ENCODE peak calls at places on chromosomes 16 and 17, in eight cellular contexts. N, Z, S, M, K, E, L and G are unnamed samples.

GRCh38 chr17:10614536-10615155 is 42.5 kb downstream of the MYH3 start:
- DNase-seq in M (no peak), K (no peak), S (peak; percentile 81), E (peak; percentile 33), N (peak; percentile 79), Z (peak; percentile 64), L (no peak), G (peak; percentile 27)

GRCh38 chr16:17828012-17828411 is 357.3 kb upstream of the XYLT1 start:
- DNase-seq in K (no peak), Z (no peak), L (no peak), E (no peak), S (no peak), M (no peak), N (no peak), G (no peak)

GRCh38 chr17:58156839-58157803 is 8.9 kb downstream of the OR4D1 start:
- DNase-seq in E (no peak), L (no peak), M (no peak), Z (peak; percentile 48), N (peak; percentile 75), K (peak; percentile 42), S (peak; percentile 77), G (no peak)

GRCh38 chr17:58097384-58098088 is 14.3 kb downstream of the DYNLL2 start:
- DNase-seq in N (no peak), M (no peak), Z (no peak), S (no peak), E (no peak), K (no peak), L (no peak), G (no peak)

GRCh38 chr17:74080936-74081335 is 122.5 kb upstream of the RPL38 start:
- DNase-seq in L (no peak), K (no peak), N (no peak), M (no peak), E (no peak), Z (no peak), S (no peak), G (no peak)

GRCh38 chr16:87276091-87276561 is 41.1 kb downstream of the C16orf95 start:
- DNase-seq in E (no peak), N (no peak), K (no peak), M (no peak), L (no peak), Z (no peak), S (no peak), G (no peak)

GRCh38 chr16:9053006-9053601 is 38.3 kb upstream of the HAPSTR1 start:
- DNase-seq in E (no peak), L (peak; percentile 20), K (no peak), Z (peak; percentile 82), N (peak; percentile 99), M (no peak), S (peak; percentile 95), G (no peak)

GRCh38 chr17:6531575-6531974 is 24.8 kb downstream of the PITPNM3 start:
- DNase-seq in M (no peak), L (no peak), Z (no peak), N (no peak), K (no peak), S (no peak), E (no peak), G (no peak)

GRCh38 chr17:45228985-45229517 is 7.4 kb downstream of the FMNL1 start:
- DNase-seq in L (peak; percentile 20), E (peak; percentile 83), N (peak; percentile 82), S (peak; percentile 50), K (peak; percentile 72), M (peak; percentile 81), Z (no peak), G (peak; percentile 87)

GRCh38 chr17:4003501-4004421 is 39.5 kb upstream of the ATP2A3 start:
- DNase-seq in M (no peak), S (peak; percentile 43), E (no peak), L (no peak), N (peak; percentile 61), K (no peak), Z (no peak), G (no peak)

GRCh38 chr17:2398655-2399571 is 1.9 kb downstream of the MNT start:
- DNase-seq in L (no peak), M (peak; percentile 63), K (peak; percentile 58), N (peak; percentile 89), Z (peak; percentile 72), E (peak; percentile 43), S (peak; percentile 80), G (peak; percentile 76)

GRCh38 chr16:48370234-48370633 is 15.0 kb downstream of the SIAH1 start:
- DNase-seq in L (no peak), E (no peak), Z (no peak), K (no peak), S (no peak), N (no peak), M (no peak), G (no peak)
- H3K4me1 ChIP-seq in L (peaks cover 41% of the 10 kb centered on the region), E (peaks cover 15% of the 10 kb centered on the region), Z (peaks cover 9% of the 10 kb centered on the region), K (peaks cover 16% of the 10 kb centered on the region), S (peaks cover 41% of the 10 kb centered on the region), N (peaks cover 8% of the 10 kb centered on the region), M (peaks cover 32% of the 10 kb centered on the region), G (no peaks in the 10 kb centered on the region)

GRCh38 chr17:8124350-8125195 is 667 bp upstream of the HES7 start:
- DNase-seq in E (peak; percentile 22), K (no peak), Z (no peak), S (peak; percentile 46), N (peak; percentile 45), L (no peak), M (no peak), G (no peak)

GRCh38 chr17:8122391-8122922 is 1.4 kb downstream of the HES7 start:
- DNase-seq in M (no peak), K (no peak), E (no peak), Z (no peak), N (peak; percentile 42), S (peak; percentile 57), L (no peak), G (no peak)

GRCh38 chr17:8125196-8125946 is 1.5 kb upstream of the HES7 start:
- DNase-seq in L (peak; percentile 50), S (peak; percentile 84), E (peak; percentile 65), M (peak; percentile 88), N (peak; percentile 86), K (peak; percentile 87), Z (peak; percentile 91), G (peak; percentile 88)

GRCh38 chr17:8122923-8123694 is 797 bp downstream of the HES7 start:
- DNase-seq in N (peak; percentile 41), E (peak; percentile 58), M (no peak), K (peak; percentile 54), S (peak; percentile 59), Z (peak; percentile 27), L (no peak), G (no peak)

GRCh38 chr17:8123695-8124349 is at the start of gene HES7:
- DNase-seq in E (no peak), M (no peak), Z (peak; percentile 51), L (no peak), K (no peak), N (peak; percentile 86), S (peak; percentile 82), G (peak; percentile 56)
- H3K4me1 ChIP-seq in E (peaks cover 25% of the 10 kb centered on the region), M (peaks cover 45% of the 10 kb centered on the region), Z (peaks cover 28% of the 10 kb centered on the region), L (peaks cover 44% of the 10 kb centered on the region), K (peaks cover 75% of the 10 kb centered on the region), N (peaks cover 4% of the 10 kb centered on the region), S (peaks cover 14% of the 10 kb centered on the region), G (peaks cover 37% of the 10 kb centered on the region)

GRCh38 chr16:82990155-82990554 is 363.4 kb downstream of the CDH13 start:
- DNase-seq in Z (no peak), L (no peak), S (no peak), E (no peak), K (no peak), N (peak; percentile 5), M (no peak), G (no peak)

GRCh38 chr16:82983390-82983789 is 356.6 kb downstream of the CDH13 start:
- DNase-seq in L (no peak), N (no peak), E (no peak), S (no peak), K (no peak), M (no peak), Z (no peak), G (no peak)

GRCh38 chr16:82991941-82992675 is 365.3 kb downstream of the CDH13 start:
- DNase-seq in K (no peak), E (no peak), M (no peak), N (no peak), S (no peak), L (no peak), Z (no peak), G (no peak)

GRCh38 chr16:82991435-82991834 is 364.7 kb downstream of the CDH13 start:
- DNase-seq in S (no peak), M (no peak), K (no peak), E (no peak), Z (no peak), N (no peak), L (no peak), G (no peak)

GRCh38 chr16:82987767-82988166 is 361.0 kb downstream of the CDH13 start:
- DNase-seq in E (no peak), N (no peak), Z (no peak), M (no peak), L (no peak), S (no peak), K (no peak), G (no peak)
- H3K4me1 ChIP-seq in E (no peaks in the 10 kb centered on the region), N (no peaks in the 10 kb centered on the region), Z (no peaks in the 10 kb centered on the region), M (no peaks in the 10 kb centered on the region), L (no peaks in the 10 kb centered on the region), S (no peaks in the 10 kb centered on the region), K (no peaks in the 10 kb centered on the region), G (no peaks in the 10 kb centered on the region)

DNA sequence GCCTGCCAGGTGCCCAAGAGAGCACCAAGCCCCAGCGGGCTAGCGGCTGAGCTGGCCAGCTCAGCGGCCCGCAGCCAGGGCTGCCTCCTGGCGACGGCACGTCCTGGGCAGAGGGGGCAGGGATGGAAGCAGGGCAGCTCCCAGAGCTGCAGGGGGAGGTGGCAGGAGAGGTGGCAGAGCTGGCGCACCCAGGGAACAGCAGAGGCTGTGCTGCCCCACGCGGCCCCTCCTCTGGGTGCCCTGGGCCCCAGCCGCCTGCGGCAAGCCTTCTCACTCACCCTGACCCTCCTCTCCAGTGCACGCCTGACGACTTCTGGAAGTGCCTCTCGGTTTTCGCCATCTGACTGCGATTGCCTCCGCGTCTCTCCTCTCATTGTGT is 24.7 kb downstream of the GSE1 start:
- DNase-seq in E (no peak), M (no peak), N (no peak), K (no peak), S (no peak), Z (no peak), L (no peak), G (no peak)
- H3K4me1 ChIP-seq in E (no peaks in the 10 kb centered on the region), M (peaks cover 19% of the 10 kb centered on the region), N (no peaks in the 10 kb centered on the region), K (no peaks in the 10 kb centered on the region), S (peaks cover 3% of the 10 kb centered on the region), Z (peaks cover 19% of the 10 kb centered on the region), L (peaks cover 9% of the 10 kb centered on the region), G (no peaks in the 10 kb centered on the region)

GRCh38 chr16:89162314-89162713 is 9.2 kb upstream of the CDH15 start:
- DNase-seq in N (no peak), E (no peak), S (no peak), M (no peak), L (no peak), K (no peak), Z (no peak), G (no peak)
- H3K4me1 ChIP-seq in N (peaks cover 2% of the 10 kb centered on the region), E (no peaks in the 10 kb centered on the region), S (peaks cover 14% of the 10 kb centered on the region), M (peaks cover 1% of the 10 kb centered on the region), L (no peaks in the 10 kb centered on the region), K (peaks cover 4% of the 10 kb centered on the region), Z (peaks cover 15% of the 10 kb centered on the region), G (no peaks in the 10 kb centered on the region)